ENCODE peak calls at places on chromosomes 13 and 19, in eight cellular contexts. One of them, this sample, is unnamed.

GRCh38 chr19:40294560-40294959 is 9.4 kb upstream of the AKT2 start:
- DNase-seq in uterus: no peak
- DNase-seq in heart right ventricle: no peak
- DNase-seq in fibroblast of the aortic adventitia: no peak
- DNase-seq in lung: no peak
- DNase-seq in GOT3: no peak
- DNase-seq in NCI-H1436: no peak
- DNase-seq in A172: no peak
- DNase-seq in this sample: no peak

GRCh38 chr19:13077233-13077632 is 25.4 kb downstream of the LYL1 start:
- DNase-seq in uterus: no peak
- DNase-seq in heart right ventricle: no peak
- DNase-seq in fibroblast of the aortic adventitia: no peak
- DNase-seq in lung: no peak
- DNase-seq in GOT3: no peak
- DNase-seq in NCI-H1436: no peak
- DNase-seq in A172: no peak
- DNase-seq in this sample: no peak

GRCh38 chr13:98108330-98108729 is 34.6 kb upstream of the FARP1 start:
- DNase-seq in uterus: no peak
- DNase-seq in heart right ventricle: no peak
- DNase-seq in fibroblast of the aortic adventitia: peak; percentile 22
- DNase-seq in lung: no peak
- DNase-seq in GOT3: no peak
- DNase-seq in NCI-H1436: no peak
- DNase-seq in A172: peak; percentile 28
- DNase-seq in this sample: no peak

GRCh38 chr13:33270906-33271538 is 14.5 kb downstream of the STARD13 start:
- DNase-seq in uterus: no peak
- DNase-seq in heart right ventricle: no peak
- DNase-seq in fibroblast of the aortic adventitia: peak; percentile 27
- DNase-seq in lung: no peak
- DNase-seq in GOT3: no peak
- DNase-seq in NCI-H1436: no peak
- DNase-seq in A172: no peak
- DNase-seq in this sample: no peak

GRCh38 chr13:28568286-28568685 is 73.4 kb upstream of the FLT1 start:
- DNase-seq in uterus: peak; percentile 17
- DNase-seq in heart right ventricle: peak; percentile 77
- DNase-seq in fibroblast of the aortic adventitia: peak; percentile 31
- DNase-seq in lung: peak; percentile 40
- DNase-seq in GOT3: no peak
- DNase-seq in NCI-H1436: no peak
- DNase-seq in A172: no peak
- DNase-seq in this sample: no peak

GRCh38 chr19:3353493-3353892 is 12.9 kb upstream of the NFIC start:
- DNase-seq in uterus: no peak
- DNase-seq in heart right ventricle: no peak
- DNase-seq in fibroblast of the aortic adventitia: no peak
- DNase-seq in lung: no peak
- DNase-seq in GOT3: no peak
- DNase-seq in NCI-H1436: no peak
- DNase-seq in A172: no peak
- DNase-seq in this sample: no peak

GRCh38 chr19:55340144-55340783 is 588 bp downstream of the KMT5C start:
- DNase-seq in uterus: no peak
- DNase-seq in heart right ventricle: no peak
- DNase-seq in fibroblast of the aortic adventitia: no peak
- DNase-seq in lung: no peak
- DNase-seq in GOT3: no peak
- DNase-seq in NCI-H1436: no peak
- DNase-seq in A172: no peak
- DNase-seq in this sample: no peak

GRCh38 chr13:42486711-42487198 is 87.2 kb upstream of the TNFSF11 start:
- DNase-seq in uterus: no peak
- DNase-seq in heart right ventricle: no peak
- DNase-seq in fibroblast of the aortic adventitia: peak; percentile 94
- DNase-seq in lung: no peak
- DNase-seq in GOT3: no peak
- DNase-seq in NCI-H1436: no peak
- DNase-seq in A172: peak; percentile 68
- DNase-seq in this sample: no peak

GRCh38 chr19:12994701-12995595 is at the start of gene NFIX:
- DNase-seq in uterus: peak; percentile 81
- DNase-seq in heart right ventricle: peak; percentile 78
- DNase-seq in fibroblast of the aortic adventitia: peak; percentile 62
- DNase-seq in lung: peak; percentile 75
- DNase-seq in GOT3: peak; percentile 35
- DNase-seq in NCI-H1436: peak; percentile 12
- DNase-seq in A172: no peak
- DNase-seq in this sample: no peak

GRCh38 chr19:8069116-8069973 is 16.8 kb downstream of the CCL25 start:
- DNase-seq in uterus: no peak
- DNase-seq in heart right ventricle: no peak
- DNase-seq in fibroblast of the aortic adventitia: no peak
- DNase-seq in lung: no peak
- DNase-seq in GOT3: no peak
- DNase-seq in NCI-H1436: no peak
- DNase-seq in A172: no peak
- DNase-seq in this sample: no peak